ENCODE peak calls at places on chromosomes 7 and 10, in nine cellular contexts. Y, C, E, D, Q, U, M, K and X are unnamed samples.

GRCh38 chr10:97687785-97688781 is 1.0 kb upstream of the AVPI1 start:
- DNase-seq in Y (no peak), C (peak; percentile 85), E (no peak), D (no peak), Q (no peak), U (no peak), M (no peak), K (peak; percentile 38), X (peak; percentile 82)

GRCh38 chr10:92290076-92290836 is 622 bp downstream of the CPEB3 start:
- DNase-seq in Y (peak; percentile 11), C (peak; percentile 54), E (peak; percentile 34), D (peak; percentile 29), Q (peak; percentile 73), U (peak; percentile 42), M (peak; percentile 63), K (peak; percentile 51), X (peak; percentile 59)

GRCh38 chr10:28623483-28623882 is 53.8 kb upstream of the BAMBI start:
- DNase-seq in Y (no peak), C (no peak), E (no peak), D (no peak), Q (no peak), U (no peak), M (no peak), K (no peak), X (no peak)

GRCh38 chr7:156895024-156895780 is 2.2 kb upstream of the LMBR1 start:
- DNase-seq in Y (no peak), C (peak; percentile 51), E (no peak), D (peak; percentile 24), Q (no peak), U (no peak), M (no peak), K (no peak), X (no peak)

GRCh38 chr10:63093227-63093626 is 39.9 kb upstream of the NRBF2 start:
- DNase-seq in Y (no peak), C (no peak), E (no peak), D (no peak), Q (no peak), U (no peak), M (no peak), K (no peak), X (peak; percentile 40)

GRCh38 chr10:5033061-5033770 is 29.6 kb upstream of the AKR1C2 start:
- DNase-seq in Y (no peak), C (no peak), E (no peak), D (no peak), Q (no peak), U (no peak), M (no peak), K (no peak), X (peak; percentile 84)

GRCh38 chr7:80699656-80700318 is 61.3 kb downstream of the CD36 start:
- DNase-seq in Y (no peak), C (no peak), E (no peak), D (no peak), Q (no peak), U (no peak), M (no peak), K (no peak), X (no peak)

GRCh38 chr7:66921918-66922486 is 977 bp downstream of the TMEM248 start:
- DNase-seq in Y (no peak), C (no peak), E (no peak), D (no peak), Q (no peak), U (peak; percentile 4), M (no peak), K (peak; percentile 85), X (peak; percentile 24)

GRCh38 chr10:80149123-80149522 is 16.6 kb downstream of the PLAC9 start:
- DNase-seq in Y (no peak), C (no peak), E (no peak), D (no peak), Q (no peak), U (no peak), M (no peak), K (no peak), X (no peak)